ENCODE peak calls at places on chromosome 20, in seven cellular contexts. One of them, this sample, is unnamed. For H3K9me3, the result is how much of the 10 kb centered on the place peaks cover.

GRCh38 chr20:57902478-57902877 is 192.7 kb upstream of the PMEPA1 start:
- DNase-seq in tibial nerve: no peak
- DNase-seq in adipocyte: peak
- DNase-seq in IMR-90: peak
- DNase-seq in BE2C: no peak
- DNase-seq in body of pancreas: no peak
- DNase-seq in colonic mucosa: no peak
- DNase-seq in this sample: no peak

GRCh38 chr20:4192378-4193048 is 177.2 kb upstream of the RNF24 start:
- DNase-seq in body of pancreas: no peak
- DNase-seq in BE2C: no peak
- DNase-seq in adipocyte: no peak
- DNase-seq in colonic mucosa: no peak
- DNase-seq in tibial nerve: no peak
- DNase-seq in IMR-90: no peak
- DNase-seq in this sample: no peak

GRCh38 chr20:46563170-46563847 is 12.9 kb upstream of the OCSTAMP start:
- DNase-seq in adipocyte: no peak
- DNase-seq in BE2C: no peak
- DNase-seq in tibial nerve: no peak
- DNase-seq in IMR-90: no peak
- DNase-seq in colonic mucosa: no peak
- DNase-seq in body of pancreas: no peak
- DNase-seq in this sample: no peak

GRCh38 chr20:9298906-9299305 is 215.5 kb upstream of the LAMP5 start:
- DNase-seq in BE2C: no peak
- DNase-seq in IMR-90: no peak
- DNase-seq in adipocyte: no peak
- DNase-seq in body of pancreas: no peak
- DNase-seq in colonic mucosa: no peak
- DNase-seq in tibial nerve: no peak
- DNase-seq in this sample: no peak

GRCh38 chr20:37075932-37076685 is 19.7 kb downstream of the RBL1 start:
- DNase-seq in body of pancreas: no peak
- DNase-seq in colonic mucosa: no peak
- DNase-seq in adipocyte: peak
- DNase-seq in IMR-90: peak
- DNase-seq in BE2C: no peak
- DNase-seq in tibial nerve: no peak
- DNase-seq in this sample: no peak

GRCh38 chr20:57512432-57512831 is 12.5 kb downstream of the CTCFL start:
- DNase-seq in tibial nerve: no peak
- DNase-seq in adipocyte: no peak
- DNase-seq in colonic mucosa: no peak
- DNase-seq in BE2C: no peak
- DNase-seq in IMR-90: no peak
- DNase-seq in body of pancreas: no peak
- DNase-seq in this sample: no peak

GRCh38 chr20:38256966-38257365 is 3.6 kb downstream of the KIAA1755 start:
- DNase-seq in adipocyte: no peak
- DNase-seq in tibial nerve: no peak
- DNase-seq in colonic mucosa: no peak
- DNase-seq in body of pancreas: no peak
- DNase-seq in BE2C: no peak
- DNase-seq in IMR-90: no peak
- DNase-seq in this sample: no peak

GRCh38 chr20:44733341-44734069 is 12.2 kb upstream of the KCNK15 start:
- DNase-seq in body of pancreas: peak
- DNase-seq in adipocyte: peak
- DNase-seq in IMR-90: peak
- DNase-seq in tibial nerve: peak
- DNase-seq in colonic mucosa: peak
- DNase-seq in BE2C: peak
- DNase-seq in this sample: peak

GRCh38 chr20:57398231-57398821 is 7.1 kb downstream of the RBM38 start:
- DNase-seq in adipocyte: no peak
- DNase-seq in tibial nerve: no peak
- DNase-seq in body of pancreas: no peak
- DNase-seq in colonic mucosa: peak
- DNase-seq in IMR-90: no peak
- DNase-seq in BE2C: no peak
- DNase-seq in this sample: peak

GRCh38 chr20:21395666-21396044 is 1.7 kb downstream of the NKX2-4 start:
- DNase-seq in colonic mucosa: no peak
- DNase-seq in body of pancreas: no peak
- DNase-seq in adipocyte: no peak
- DNase-seq in BE2C: peak
- DNase-seq in IMR-90: no peak
- DNase-seq in tibial nerve: no peak
- DNase-seq in this sample: peak

GRCh38 chr20:63061701-63062100 is 54.9 kb upstream of the BHLHE23 start:
- DNase-seq in IMR-90: no peak
- DNase-seq in body of pancreas: no peak
- DNase-seq in tibial nerve: no peak
- DNase-seq in adipocyte: no peak
- DNase-seq in colonic mucosa: no peak
- DNase-seq in BE2C: no peak
- DNase-seq in this sample: peak

GRCh38 chr20:10185741-10186558 is 32.7 kb upstream of the SNAP25 start:
- DNase-seq in tibial nerve: no peak
- DNase-seq in body of pancreas: peak
- DNase-seq in IMR-90: no peak
- DNase-seq in BE2C: peak
- DNase-seq in adipocyte: no peak
- DNase-seq in colonic mucosa: no peak
- DNase-seq in this sample: no peak

GRCh38 chr20:60461993-60462392 is 503.8 kb downstream of the CDH26 start:
- DNase-seq in colonic mucosa: no peak
- DNase-seq in adipocyte: no peak
- DNase-seq in BE2C: no peak
- DNase-seq in IMR-90: no peak
- DNase-seq in tibial nerve: no peak
- DNase-seq in body of pancreas: no peak
- DNase-seq in this sample: no peak

GRCh38 chr20:60465439-60465838 is 507.2 kb downstream of the CDH26 start:
- DNase-seq in tibial nerve: peak
- DNase-seq in body of pancreas: no peak
- DNase-seq in colonic mucosa: no peak
- DNase-seq in BE2C: no peak
- DNase-seq in adipocyte: no peak
- DNase-seq in IMR-90: no peak
- DNase-seq in this sample: no peak

GRCh38 chr20:60466683-60467022 is 508.4 kb downstream of the CDH26 start:
- DNase-seq in colonic mucosa: no peak
- DNase-seq in tibial nerve: no peak
- DNase-seq in IMR-90: no peak
- DNase-seq in BE2C: no peak
- DNase-seq in body of pancreas: no peak
- DNase-seq in adipocyte: no peak
- DNase-seq in this sample: no peak

GRCh38 chr20:60465993-60466682 is 507.9 kb downstream of the CDH26 start:
- DNase-seq in adipocyte: no peak
- DNase-seq in tibial nerve: peak
- DNase-seq in body of pancreas: no peak
- DNase-seq in IMR-90: no peak
- DNase-seq in colonic mucosa: no peak
- DNase-seq in BE2C: no peak
- DNase-seq in this sample: no peak

GRCh38 chr20:60463798-60464197 is 505.6 kb downstream of the CDH26 start:
- DNase-seq in IMR-90: no peak
- DNase-seq in BE2C: no peak
- DNase-seq in body of pancreas: no peak
- DNase-seq in adipocyte: no peak
- DNase-seq in colonic mucosa: no peak
- DNase-seq in tibial nerve: no peak
- DNase-seq in this sample: no peak
- H3K9me3 ChIP-seq in IMR-90: under half
- H3K9me3 ChIP-seq in BE2C: under half
- H3K9me3 ChIP-seq in body of pancreas: under half
- H3K9me3 ChIP-seq in adipocyte: under half
- H3K9me3 ChIP-seq in colonic mucosa: under half
- H3K9me3 ChIP-seq in tibial nerve: under half
- H3K9me3 ChIP-seq in this sample: under half

GRCh38 chr20:54929191-54929590 is 453.8 kb downstream of the DOK5 start:
- DNase-seq in adipocyte: no peak
- DNase-seq in BE2C: peak
- DNase-seq in colonic mucosa: no peak
- DNase-seq in IMR-90: no peak
- DNase-seq in tibial nerve: no peak
- DNase-seq in body of pancreas: no peak
- DNase-seq in this sample: no peak
- H3K9me3 ChIP-seq in adipocyte: under half
- H3K9me3 ChIP-seq in BE2C: under half
- H3K9me3 ChIP-seq in colonic mucosa: under half
- H3K9me3 ChIP-seq in IMR-90: under half
- H3K9me3 ChIP-seq in tibial nerve: under half
- H3K9me3 ChIP-seq in body of pancreas: under half
- H3K9me3 ChIP-seq in this sample: under half

GRCh38 chr20:30488941-30489601 is 768.4 kb upstream of the DEFB115 start:
- DNase-seq in tibial nerve: no peak
- DNase-seq in colonic mucosa: no peak
- DNase-seq in body of pancreas: no peak
- DNase-seq in IMR-90: no peak
- DNase-seq in BE2C: no peak
- DNase-seq in adipocyte: no peak
- DNase-seq in this sample: no peak
- H3K9me3 ChIP-seq in tibial nerve: under half
- H3K9me3 ChIP-seq in colonic mucosa: under half
- H3K9me3 ChIP-seq in body of pancreas: under half
- H3K9me3 ChIP-seq in IMR-90: under half
- H3K9me3 ChIP-seq in BE2C: under half
- H3K9me3 ChIP-seq in adipocyte: under half
- H3K9me3 ChIP-seq in this sample: half or more

GRCh38 chr20:18989736-18990474 is 176.3 kb downstream of the SCP2D1 start:
- DNase-seq in IMR-90: no peak
- DNase-seq in body of pancreas: no peak
- DNase-seq in colonic mucosa: peak
- DNase-seq in tibial nerve: peak
- DNase-seq in adipocyte: no peak
- DNase-seq in BE2C: no peak
- DNase-seq in this sample: no peak
- H3K9me3 ChIP-seq in IMR-90: under half
- H3K9me3 ChIP-seq in body of pancreas: under half
- H3K9me3 ChIP-seq in colonic mucosa: under half
- H3K9me3 ChIP-seq in tibial nerve: under half
- H3K9me3 ChIP-seq in adipocyte: under half
- H3K9me3 ChIP-seq in BE2C: under half
- H3K9me3 ChIP-seq in this sample: under half

GRCh38 chr20:32539063-32539816 is 45.9 kb downstream of the NOL4L start:
- DNase-seq in tibial nerve: no peak
- DNase-seq in adipocyte: no peak
- DNase-seq in BE2C: no peak
- DNase-seq in colonic mucosa: peak
- DNase-seq in IMR-90: no peak
- DNase-seq in body of pancreas: no peak
- DNase-seq in this sample: peak
- H3K9me3 ChIP-seq in tibial nerve: under half
- H3K9me3 ChIP-seq in adipocyte: under half
- H3K9me3 ChIP-seq in BE2C: under half
- H3K9me3 ChIP-seq in colonic mucosa: under half
- H3K9me3 ChIP-seq in IMR-90: under half
- H3K9me3 ChIP-seq in body of pancreas: under half
- H3K9me3 ChIP-seq in this sample: under half

DNA sequence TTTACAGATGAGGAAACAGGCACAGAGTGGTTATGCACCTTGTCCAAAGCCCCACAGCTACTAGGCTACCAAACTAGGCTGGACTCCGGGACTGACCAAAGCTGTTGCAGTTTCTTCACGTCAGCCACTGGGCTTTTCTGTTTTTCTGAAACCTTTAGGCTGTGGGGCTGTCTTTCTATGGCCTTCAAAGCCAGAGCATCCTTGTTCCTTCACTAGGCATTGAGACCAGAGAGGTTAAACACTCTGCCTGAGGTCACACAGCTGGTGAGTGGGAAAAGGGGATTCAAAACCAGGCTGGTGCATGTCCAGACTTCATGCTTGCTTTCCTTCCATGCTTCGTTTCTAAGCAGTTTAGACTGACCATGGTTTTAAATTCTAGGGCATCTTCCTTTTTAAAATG is 97.5 kb upstream of the KCNG1 start:
- DNase-seq in tibial nerve: no peak
- DNase-seq in colonic mucosa: no peak
- DNase-seq in BE2C: no peak
- DNase-seq in body of pancreas: no peak
- DNase-seq in adipocyte: no peak
- DNase-seq in IMR-90: no peak
- DNase-seq in this sample: no peak
- H3K9me3 ChIP-seq in tibial nerve: under half
- H3K9me3 ChIP-seq in colonic mucosa: under half
- H3K9me3 ChIP-seq in BE2C: under half
- H3K9me3 ChIP-seq in body of pancreas: under half
- H3K9me3 ChIP-seq in adipocyte: under half
- H3K9me3 ChIP-seq in IMR-90: under half
- H3K9me3 ChIP-seq in this sample: under half

DNA sequence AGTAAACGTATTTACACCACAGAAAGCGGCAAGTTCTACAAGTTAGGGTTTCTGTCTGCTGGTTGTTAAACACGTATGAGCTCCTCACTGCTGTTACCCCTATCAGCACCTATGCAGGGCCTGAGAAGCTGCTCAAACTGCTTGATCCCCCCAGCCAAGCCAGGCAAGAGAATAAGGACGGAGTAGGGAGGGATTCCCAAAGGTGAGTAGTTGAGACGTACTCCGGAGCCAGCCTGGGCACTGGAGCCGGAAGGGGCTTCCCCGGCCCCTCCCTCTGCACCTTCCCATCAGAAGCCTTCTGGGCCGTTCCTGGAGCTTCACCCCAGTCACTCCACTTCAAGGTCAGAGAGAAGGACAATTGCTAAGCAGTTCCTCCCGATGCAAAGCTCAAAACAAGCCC is 58.0 kb downstream of the RIPOR3 start:
- DNase-seq in tibial nerve: no peak
- DNase-seq in IMR-90: no peak
- DNase-seq in BE2C: no peak
- DNase-seq in body of pancreas: no peak
- DNase-seq in colonic mucosa: no peak
- DNase-seq in adipocyte: no peak
- DNase-seq in this sample: no peak
- H3K9me3 ChIP-seq in tibial nerve: under half
- H3K9me3 ChIP-seq in IMR-90: under half
- H3K9me3 ChIP-seq in BE2C: under half
- H3K9me3 ChIP-seq in body of pancreas: under half
- H3K9me3 ChIP-seq in colonic mucosa: under half
- H3K9me3 ChIP-seq in adipocyte: under half
- H3K9me3 ChIP-seq in this sample: under half

GRCh38 chr20:24490598-24490997 is 21.2 kb downstream of the SYNDIG1 start:
- DNase-seq in tibial nerve: no peak
- DNase-seq in BE2C: no peak
- DNase-seq in colonic mucosa: no peak
- DNase-seq in adipocyte: no peak
- DNase-seq in body of pancreas: no peak
- DNase-seq in IMR-90: no peak
- DNase-seq in this sample: no peak
- H3K9me3 ChIP-seq in tibial nerve: under half
- H3K9me3 ChIP-seq in BE2C: under half
- H3K9me3 ChIP-seq in colonic mucosa: under half
- H3K9me3 ChIP-seq in adipocyte: under half
- H3K9me3 ChIP-seq in body of pancreas: under half
- H3K9me3 ChIP-seq in IMR-90: under half
- H3K9me3 ChIP-seq in this sample: under half